ENCODE peak calls at places on chromosomes 11 and 22, in seven cellular contexts. K is upper lobe of left lung; G is fibroblast of lung; L is MCF 10A; W is stimulated activated CD4-positive, alpha-beta T cell treated with anti-CD3 and anti-CD28 coated beads, Interleukin-2, amount 100 ng/mL, for 24 hours; C is testis; U is H7. F is an unnamed sample.

GRCh38 chr11:119683783-119684182 is 45.2 kb downstream of the NECTIN1 start:
- DNase-seq in L (no peak), G (no peak), C (peak; percentile 17), W (no peak), K (no peak), U (no peak), F (no peak)

GRCh38 chr22:44891293-44891747 is 118.5 kb downstream of the PHF21B start:
- DNase-seq in G (no peak), C (no peak), L (no peak), K (no peak), U (no peak), W (no peak), F (no peak)

GRCh38 chr11:87036756-87037449 is 831 bp upstream of the TMEM135 start:
- DNase-seq in W (no peak), G (peak; percentile 5), L (no peak), C (peak; percentile 40), U (no peak), K (peak; percentile 24), F (no peak)

GRCh38 chr11:88164320-88164719 is 10.9 kb downstream of the RAB38 start:
- DNase-seq in W (no peak), G (no peak), C (no peak), L (no peak), U (no peak), K (no peak), F (no peak)

GRCh38 chr22:42313804-42314581 is 43.5 kb upstream of the TCF20 start:
- DNase-seq in C (peak; percentile 48), W (no peak), L (peak; percentile 97), K (peak; percentile 50), U (peak; percentile 93), G (peak; percentile 63), F (no peak)

GRCh38 chr11:132520199-132520598 is 1012.1 kb downstream of the OPCML start:
- DNase-seq in W (no peak), C (no peak), G (peak; percentile 55), L (no peak), U (no peak), K (no peak), F (no peak)

GRCh38 chr11:126956664-126957063 is 43.9 kb downstream of the KIRREL3 start:
- DNase-seq in L (no peak), C (no peak), K (no peak), W (no peak), U (no peak), G (no peak), F (no peak)

GRCh38 chr11:2355000-2355644 is 22.0 kb upstream of the CD81 start:
- DNase-seq in U (no peak), G (peak; percentile 14), C (no peak), K (no peak), W (no peak), L (peak; percentile 59), F (no peak)

F was measured in head of caudate nucleus.